ENCODE peak calls at places on chromosomes 12 and 14, in ten cellular contexts. L, J, Q, C, V, F, G, H, B and S are unnamed samples.

GRCh38 chr14:75147423-75148071 is 20.7 kb upstream of the NEK9 start:
- DNase-seq in Q (peak), H (no peak), V (peak), J (peak), F (peak), C (peak), B (no peak), G (peak), L (peak), S (peak)

GRCh38 chr12:58888131-58888783 is 32.0 kb downstream of the LRIG3 start:
- DNase-seq in B (no peak), H (no peak), F (no peak), L (peak), G (no peak), C (peak), V (peak), J (no peak), Q (no peak), S (peak)

GRCh38 chr12:80364056-80364455 is 80.0 kb upstream of the PTPRQ start:
- DNase-seq in H (no peak), C (peak), G (no peak), L (no peak), Q (no peak), B (no peak), J (no peak), V (no peak), F (no peak), S (no peak)

GRCh38 chr12:107351109-107351508 is 257.8 kb upstream of the CRY1 start:
- DNase-seq in V (no peak), Q (no peak), J (no peak), H (no peak), C (no peak), B (no peak), L (no peak), G (no peak), F (no peak), S (no peak)

GRCh38 chr12:73598626-73599025 is 939.0 kb upstream of the ATXN7L3B start:
- DNase-seq in J (no peak), V (no peak), H (no peak), C (peak), B (no peak), L (no peak), F (no peak), Q (no peak), G (no peak), S (no peak)

GRCh38 chr14:75247286-75247922 is 31.2 kb upstream of the FOS start:
- DNase-seq in C (no peak), B (no peak), G (peak), H (peak), L (no peak), V (no peak), F (no peak), Q (no peak), J (no peak), S (no peak)

GRCh38 chr14:59046746-59047145 is 141.7 kb upstream of the DAAM1 start:
- DNase-seq in B (no peak), F (no peak), Q (no peak), C (peak), H (no peak), L (no peak), V (no peak), J (no peak), G (no peak), S (no peak)

GRCh38 chr12:69007858-69008314 is 74.9 kb upstream of the CPM start:
- DNase-seq in C (no peak), L (no peak), J (peak), H (no peak), V (no peak), F (no peak), B (no peak), Q (no peak), G (no peak), S (no peak)

GRCh38 chr12:71415336-71416231 is 24.0 kb upstream of the LGR5 start:
- DNase-seq in Q (peak), V (no peak), H (peak), C (peak), L (no peak), B (no peak), F (no peak), G (no peak), J (peak), S (no peak)

GRCh38 chr12:56723889-56724659 is 1.0 kb downstream of the NACA start:
- DNase-seq in J (peak), C (peak), L (peak), H (peak), V (peak), F (peak), B (no peak), Q (peak), G (no peak), S (peak)

GRCh38 chr12:67025543-67026114 is 243.5 kb upstream of the CAND1 start:
- DNase-seq in C (no peak), H (peak), B (no peak), J (peak), V (no peak), F (no peak), G (no peak), Q (peak), L (peak), S (no peak)

GRCh38 chr12:70040141-70040540 is 203.1 kb upstream of the CNOT2 start:
- DNase-seq in V (no peak), G (no peak), L (no peak), B (no peak), C (peak), Q (no peak), H (no peak), J (no peak), F (no peak), S (no peak)

GRCh38 chr12:2686280-2686646 is 108.5 kb upstream of the FKBP4 start:
- DNase-seq in C (no peak), L (no peak), B (no peak), H (no peak), G (no peak), F (no peak), J (no peak), Q (no peak), V (no peak), S (no peak)

GRCh38 chr14:62189698-62190097 is 427.5 kb downstream of the SNAPC1 start:
- DNase-seq in F (peak), Q (no peak), L (no peak), B (no peak), V (no peak), H (no peak), C (peak), J (no peak), G (no peak), S (no peak)

GRCh38 chr12:12379831-12380730 is 23.2 kb downstream of the BORCS5 start:
- DNase-seq in Q (no peak), F (no peak), J (no peak), C (no peak), V (no peak), H (no peak), G (no peak), B (no peak), L (no peak), S (no peak)

GRCh38 chr14:81353691-81354323 is 46.3 kb downstream of the STON2 start:
- DNase-seq in C (no peak), H (no peak), V (no peak), F (no peak), L (no peak), B (no peak), G (no peak), J (no peak), Q (no peak), S (no peak)

GRCh38 chr12:125140239-125140917 is 75.1 kb downstream of the AACS start:
- DNase-seq in B (no peak), J (no peak), F (no peak), L (no peak), C (peak), G (no peak), H (no peak), V (no peak), Q (no peak), S (no peak)

GRCh38 chr12:94150483-94151225 is 2.3 kb downstream of the PLXNC1 start:
- DNase-seq in Q (peak), C (no peak), F (no peak), G (no peak), V (no peak), B (no peak), H (no peak), J (peak), L (peak), S (no peak)

GRCh38 chr14:69643430-69644200 is 32.2 kb downstream of the SUSD6 start:
- DNase-seq in Q (no peak), V (peak), L (peak), B (no peak), J (no peak), G (peak), F (peak), C (peak), H (no peak), S (no peak)

GRCh38 chr14:89911018-89911919 is 43.3 kb downstream of the EFCAB11 start:
- DNase-seq in H (no peak), C (peak), L (peak), V (no peak), J (peak), F (no peak), B (no peak), Q (no peak), G (no peak), S (no peak)

GRCh38 chr12:11885261-11886038 is 185.3 kb upstream of the BCL2L14 start:
- DNase-seq in C (peak), Q (no peak), F (no peak), L (peak), H (no peak), G (no peak), V (no peak), B (no peak), J (peak), S (no peak)

GRCh38 chr14:103562385-103563088 is at the start of the genes BAG5 and COA8:
- DNase-seq in Q (peak), V (peak), C (peak), H (peak), B (no peak), F (peak), J (peak), G (peak), L (peak), S (peak)

GRCh38 chr12:53048780-53049401 is 974 bp upstream of the TNS2 start:
- DNase-seq in H (no peak), F (peak), J (peak), Q (peak), B (no peak), V (peak), L (peak), C (no peak), G (no peak), S (peak)

GRCh38 chr14:95353664-95354063 is 34.0 kb upstream of the CLMN start:
- DNase-seq in G (no peak), L (no peak), C (no peak), J (no peak), Q (no peak), F (no peak), B (no peak), V (no peak), H (no peak), S (no peak)

GRCh38 chr12:114767906-114768697 is 84.1 kb upstream of the TBX3 start:
- DNase-seq in Q (no peak), C (no peak), J (no peak), G (no peak), L (no peak), V (no peak), F (no peak), H (no peak), B (no peak), S (no peak)

DNA sequence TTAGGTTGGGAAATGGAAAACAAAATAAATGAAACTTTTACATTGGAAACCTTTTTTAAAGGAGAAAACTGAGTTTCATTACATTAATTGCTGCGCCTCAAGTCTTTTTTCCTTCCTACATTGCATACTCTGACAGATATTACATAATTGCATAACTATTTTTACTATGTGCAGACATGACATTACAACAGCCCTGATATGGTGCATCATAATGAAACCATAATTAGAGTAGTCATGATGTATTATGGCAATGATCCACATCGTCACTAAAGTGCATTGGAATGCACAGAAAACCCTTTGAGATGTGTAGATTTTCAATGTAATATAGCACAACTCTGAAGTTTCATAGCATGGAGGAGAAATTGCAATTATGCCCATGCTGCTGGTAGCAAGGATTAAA is 217.8 kb upstream of the NPAS3 start:
- DNase-seq in L (no peak), J (no peak), Q (no peak), F (no peak), C (peak), H (no peak), G (no peak), B (no peak), V (no peak), S (no peak)
- H3K4me3 ChIP-seq in L (no peak), J (no peak), Q (no peak), F (no peak), C (no peak), H (no peak), G (no peak), B (no peak), V (no peak), S (no peak)

DNA sequence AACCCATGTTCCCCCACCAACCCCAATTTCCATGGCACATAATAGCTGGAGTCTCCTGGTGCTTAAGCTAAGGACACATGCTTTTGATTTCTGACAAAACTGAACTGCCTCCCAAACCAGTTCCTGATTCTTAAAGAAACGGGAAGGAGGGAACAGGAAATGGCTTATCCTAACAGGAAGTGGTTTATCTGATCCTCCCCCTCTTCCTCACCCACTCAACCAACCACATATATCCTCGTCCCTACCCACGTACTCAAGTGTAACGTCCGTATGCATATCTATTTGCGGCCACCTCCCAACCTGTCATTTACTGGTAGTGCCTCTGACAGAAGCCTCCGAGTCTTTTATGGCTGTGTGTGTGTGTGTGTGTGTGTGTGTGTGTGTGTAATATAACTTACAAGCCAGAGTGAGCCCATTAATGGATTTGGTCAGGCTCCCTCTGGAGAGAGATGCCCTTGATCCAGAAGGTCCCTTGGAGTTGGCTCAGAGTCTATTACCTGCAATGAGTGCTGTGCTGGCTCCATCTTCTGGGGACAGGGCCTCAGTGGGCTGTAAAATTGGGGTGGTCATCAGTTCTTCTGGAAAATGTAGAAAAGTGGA is 7.7 kb downstream of the DAZAP2 start:
- DNase-seq in V (peak), F (no peak), J (no peak), Q (no peak), H (peak), L (no peak), G (no peak), C (peak), B (no peak), S (no peak)
- H3K27ac ChIP-seq in V (no peak), F (no peak), J (no peak), Q (no peak), H (no peak), L (peak), G (peak), C (no peak), B (peak), S (peak)

GRCh38 chr14:76966535-76966934 is 62.0 kb downstream of the IRF2BPL start:
- DNase-seq in L (no peak), J (no peak), B (no peak), F (no peak), Q (no peak), C (no peak), H (no peak), G (no peak), V (no peak), S (no peak)

GRCh38 chr14:76964695-76965094 is 63.8 kb downstream of the IRF2BPL start:
- DNase-seq in H (no peak), Q (no peak), B (no peak), G (no peak), J (no peak), C (no peak), V (no peak), L (no peak), F (no peak), S (no peak)

GRCh38 chr14:76965232-76965631 is 63.3 kb downstream of the IRF2BPL start:
- DNase-seq in F (no peak), V (no peak), J (no peak), L (no peak), H (no peak), C (no peak), Q (no peak), B (no peak), G (no peak), S (no peak)

GRCh38 chr14:76968621-76969063 is 59.9 kb downstream of the IRF2BPL start:
- DNase-seq in L (peak), H (no peak), B (no peak), C (no peak), V (no peak), G (no peak), Q (no peak), J (no peak), F (no peak), S (no peak)

GRCh38 chr14:76967788-76968187 is 60.7 kb downstream of the IRF2BPL start:
- DNase-seq in B (no peak), F (no peak), J (no peak), H (no peak), Q (no peak), G (no peak), L (no peak), V (no peak), C (no peak), S (no peak)
- TF ChIP-seq CTCF in B (no peak), F (no peak), J (no peak), H (no peak), Q (no peak), G (no peak), L (no peak), V (no peak), C (no peak), S (no peak)

DNA sequence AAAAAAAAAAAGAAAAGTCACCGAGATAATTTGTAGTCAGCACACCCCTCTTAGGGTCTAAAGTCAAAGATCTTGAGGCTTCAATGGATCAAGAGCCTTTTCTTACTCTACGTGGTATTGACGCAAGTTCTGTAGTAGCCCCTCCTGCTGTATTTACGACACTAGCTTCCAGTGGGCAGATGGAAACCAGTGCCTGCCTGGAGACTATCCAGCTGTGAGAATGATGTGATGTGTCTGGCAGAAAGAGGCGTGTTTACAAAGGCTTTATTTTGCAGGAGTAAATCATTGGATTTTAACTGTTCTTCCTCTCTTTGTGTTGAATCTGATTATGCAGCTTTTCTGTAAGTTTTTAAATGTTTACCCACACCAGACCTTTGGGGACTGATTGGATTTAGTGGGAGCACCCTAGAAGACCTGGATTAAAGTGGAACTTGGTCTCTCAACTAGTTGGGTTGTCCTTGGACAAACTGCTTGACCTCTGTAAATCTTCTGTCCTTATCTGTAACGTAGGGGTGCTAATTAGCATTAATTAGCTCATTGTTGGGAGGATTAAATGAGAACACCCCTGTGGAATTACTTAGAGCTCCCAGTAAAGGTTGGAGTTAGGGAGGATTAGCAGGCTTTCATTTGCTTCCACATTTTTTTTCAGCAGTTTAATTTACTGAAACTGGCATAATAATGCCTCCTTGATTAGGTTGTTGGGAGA is 72.4 kb downstream of the RASSF3 start:
- DNase-seq in V (peak), F (no peak), J (peak), H (no peak), L (no peak), Q (no peak), G (no peak), C (peak), B (no peak), S (peak)
- H3K4me3 ChIP-seq in V (peak), F (no peak), J (no peak), H (no peak), L (no peak), Q (no peak), G (no peak), C (no peak), B (no peak), S (peak)

DNA sequence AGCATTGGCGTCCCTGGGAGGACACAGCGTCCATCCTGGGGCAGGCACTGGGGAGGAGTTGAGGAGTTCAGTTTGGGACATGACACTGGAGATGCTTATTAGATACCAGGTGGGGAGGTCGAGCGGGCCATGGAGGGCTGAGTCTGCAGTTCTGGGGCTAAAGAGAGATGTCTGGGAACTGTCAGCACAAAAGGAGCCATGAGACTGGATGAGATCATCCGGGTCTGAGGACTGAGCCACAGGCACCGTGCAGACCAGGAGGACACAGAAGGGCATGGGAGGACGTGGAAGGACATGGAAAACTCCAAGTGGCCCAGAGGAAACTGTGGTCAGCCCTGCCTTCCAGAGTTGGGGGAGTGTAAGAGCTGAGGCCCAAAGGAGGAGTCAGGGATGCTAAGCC is 92.6 kb downstream of the LGMN start:
- DNase-seq in Q (no peak), F (no peak), H (no peak), L (no peak), C (no peak), V (no peak), B (no peak), J (no peak), G (no peak), S (no peak)
- H3K27ac ChIP-seq in Q (peak), F (no peak), H (no peak), L (peak), C (no peak), V (no peak), B (peak), J (no peak), G (peak), S (peak)

GRCh38 chr14:93206793-93207467 is at the start of the genes GON7 and UBR7:
- DNase-seq in L (peak), J (peak), B (peak), C (peak), H (peak), F (peak), Q (peak), V (peak), G (peak), S (peak)
- TF ChIP-seq CTCF in L (no peak), J (peak), B (peak), C (no peak), H (no peak), F (peak), Q (peak), V (peak), G (peak), S (peak)

DNA sequence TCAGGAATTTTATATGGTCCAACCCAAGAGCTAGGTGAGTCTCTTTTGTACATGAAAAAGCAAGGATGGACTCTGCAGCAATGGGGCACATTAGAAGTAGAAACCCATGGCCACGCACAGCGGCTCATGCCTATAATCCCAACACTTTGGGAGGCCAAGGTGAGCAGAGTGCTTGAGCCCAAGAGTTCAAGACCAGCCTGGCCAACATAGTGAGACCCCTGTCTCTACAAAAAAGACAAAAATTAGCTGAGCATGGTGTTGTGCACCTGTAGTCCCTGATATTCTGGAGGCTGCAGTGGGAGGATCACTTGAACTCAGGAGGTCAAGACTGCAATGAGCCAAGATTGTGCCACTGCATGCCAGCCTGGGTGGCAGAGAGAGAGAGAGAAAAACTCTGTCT is 128.7 kb upstream of the PLEKHA5 start:
- DNase-seq in B (no peak), J (no peak), V (no peak), C (no peak), H (no peak), Q (no peak), F (no peak), G (no peak), L (no peak), S (no peak)
- H3K4me3 ChIP-seq in B (no peak), J (no peak), V (no peak), C (no peak), H (no peak), Q (no peak), F (no peak), G (no peak), L (no peak), S (no peak)